ENCODE peak calls at places on chromosome 10, in four cellular contexts. O is stimulated activated naive CD8-positive, alpha-beta T cell treated with anti-CD3 and anti-CD28 coated beads, Interleukin-15, Interleukin-2, amounts not matched to agents 100 U/mL and 50 U/mL, for 24 hours; B is activated CD8-positive, alpha-beta memory T cell treated with anti-CD3 and anti-CD28 coated beads for 4 hours; A is Right ventricle myocardium inferior. J is an unnamed sample.

GRCh38 chr10:123135415-123136141 is at the start of gene HMX3:
- DNase-seq in A (no peak), O (peak), B (no peak), J (peak)

GRCh38 chr10:126491476-126491875 is 103.2 kb upstream of the ADAM12 start:
- DNase-seq in A (no peak), O (no peak), B (no peak), J (no peak)

GRCh38 chr10:104478380-104478779 is 124.7 kb downstream of the CFAP58 start:
- DNase-seq in O (no peak), B (no peak), A (no peak), J (no peak)

GRCh38 chr10:47121336-47121735 is 178.7 kb upstream of the GDF10 start:
- DNase-seq in O (no peak), A (no peak), B (no peak), J (no peak)

GRCh38 chr10:114917927-114918672 is 19.9 kb upstream of the TRUB1 start:
- DNase-seq in B (no peak), A (no peak), O (no peak), J (no peak)

GRCh38 chr10:110420401-110421193 is 77.1 kb upstream of the DUSP5 start:
- DNase-seq in A (no peak), B (no peak), O (no peak), J (no peak)

GRCh38 chr10:8035641-8036520 is 18.6 kb upstream of the GATA3 start:
- DNase-seq in A (no peak), O (no peak), B (no peak), J (peak)

GRCh38 chr10:32049113-32049512 is 7.1 kb downstream of the KIF5B start:
- DNase-seq in A (no peak), B (no peak), O (no peak), J (no peak)

GRCh38 chr10:91350651-91351081 is 59.5 kb upstream of the HECTD2 start:
- DNase-seq in A (no peak), B (no peak), O (no peak), J (no peak)

GRCh38 chr10:6037975-6038624 is 24.1 kb downstream of the IL2RA start:
- DNase-seq in A (no peak), B (no peak), O (no peak), J (peak)

GRCh38 chr10:5644930-5645329 is 21.5 kb downstream of the ASB13 start:
- DNase-seq in O (no peak), A (no peak), B (no peak), J (no peak)

GRCh38 chr10:58641708-58642107 is 129.0 kb downstream of the BICC1 start:
- DNase-seq in O (no peak), A (no peak), B (no peak), J (no peak)

J was measured in stimulated activated CD8-positive, alpha-beta memory T cell treated with anti-CD3 and anti-CD28 coated beads, Interleukin-4, amount 100 ng/mL, for 48 hours.